ENCODE peak calls at places on chromosomes 3 and 15, in six cellular contexts. D is K562, R is transverse colon, K is neural progenitor cell, O is testis, Q is heart right ventricle. H is an unnamed sample.

GRCh38 chr3:4826237-4827100 is 152.8 kb upstream of the BHLHE40 start:
- DNase-seq in K (no peak), O (peak; percentile 82), R (peak; percentile 81), D (no peak), Q (peak; percentile 85), H (peak; percentile 94)

GRCh38 chr3:196677353-196677752 is 34.7 kb downstream of the CEP19 start:
- DNase-seq in O (no peak), Q (no peak), K (no peak), D (no peak), R (no peak), H (no peak)

GRCh38 chr3:30915782-30916181 is 21.3 kb upstream of the GADL1 start:
- DNase-seq in R (no peak), D (no peak), O (no peak), Q (no peak), K (no peak), H (no peak)

GRCh38 chr3:15983232-15983631 is 185.5 kb upstream of the ANKRD28 start:
- DNase-seq in Q (no peak), D (no peak), R (no peak), K (no peak), O (no peak), H (no peak)

GRCh38 chr15:65020419-65020818 is 9.0 kb downstream of the MTFMT start:
- DNase-seq in D (no peak), K (no peak), O (no peak), R (no peak), Q (no peak), H (no peak)

GRCh38 chr3:42443819-42444436 is 33.5 kb upstream of the LYZL4 start:
- DNase-seq in O (peak; percentile 88), D (peak; percentile 86), Q (peak; percentile 87), K (peak; percentile 93), R (peak; percentile 85), H (peak; percentile 87)

GRCh38 chr3:58575986-58576652 is 1.1 kb downstream of the FAM107A start:
- DNase-seq in R (no peak), K (no peak), D (no peak), Q (no peak), O (no peak), H (no peak)

GRCh38 chr3:174958671-174959328 is 99.7 kb downstream of the NAALADL2 start:
- DNase-seq in K (no peak), R (no peak), D (no peak), O (no peak), Q (no peak), H (no peak)

GRCh38 chr3:71486831-71487230 is 96.7 kb downstream of the FOXP1 start:
- DNase-seq in D (no peak), K (no peak), O (no peak), R (no peak), Q (no peak), H (no peak)

GRCh38 chr3:195764961-195765706 is 44.4 kb downstream of the MUC20 start:
- DNase-seq in Q (no peak), D (no peak), K (no peak), R (no peak), O (no peak), H (peak; percentile 71)

DNA sequence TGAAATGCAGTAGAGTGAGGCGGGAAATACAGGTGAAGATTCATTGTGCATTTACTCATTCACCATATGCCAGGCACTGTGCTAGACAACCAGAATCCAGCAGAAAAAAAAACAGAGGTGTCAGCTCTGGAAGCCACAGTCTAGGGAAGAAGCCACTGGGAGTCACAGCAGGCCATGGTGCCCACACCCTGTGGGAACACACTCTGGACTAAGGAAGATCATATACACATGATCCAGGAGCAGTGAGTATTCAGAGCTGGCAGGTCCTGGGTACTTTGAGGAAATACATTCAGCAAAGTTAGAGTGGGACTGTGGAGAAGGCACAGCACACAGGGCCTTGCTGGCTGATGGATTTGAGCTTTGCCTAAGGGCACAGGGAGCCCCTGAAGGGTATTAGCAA is 14.8 kb downstream of the FAM240A start:
- DNase-seq in R (no peak), D (no peak), K (no peak), Q (no peak), O (no peak), H (no peak)
- H3K27ac ChIP-seq in R (no peak overlapping the region), D (no peak overlapping the region), K (no peak overlapping the region), Q (no peak overlapping the region), O (no peak overlapping the region), H (no peak overlapping the region)

DNA sequence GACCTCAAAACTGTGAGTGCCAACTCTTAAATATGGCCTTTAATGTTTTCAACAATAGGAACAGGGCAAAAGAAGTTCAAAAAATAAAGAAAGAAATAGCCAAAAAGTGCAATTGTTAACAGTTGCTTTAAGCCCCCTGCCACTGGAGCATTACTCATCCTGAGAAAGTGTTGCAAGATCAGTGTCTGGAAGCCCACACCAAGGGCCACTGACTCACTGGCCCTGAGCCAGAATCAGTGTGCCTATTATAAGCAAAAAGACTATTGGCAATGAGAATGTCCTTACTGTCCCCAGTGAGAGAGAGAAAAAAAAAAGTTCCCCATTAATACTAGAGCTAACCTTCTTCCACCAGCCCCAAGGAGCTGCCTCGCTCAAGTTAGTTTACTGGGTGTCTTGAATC is 480.1 kb upstream of the ZNF385D start:
- DNase-seq in O (no peak), R (no peak), Q (no peak), K (no peak), D (no peak), H (no peak)
- H3K9me3 ChIP-seq in O (no peaks in the 10 kb centered on the region), R (no peaks in the 10 kb centered on the region), Q (no peaks in the 10 kb centered on the region), K (no peaks in the 10 kb centered on the region), D (peaks cover 5% of the 10 kb centered on the region), H (peaks cover 7% of the 10 kb centered on the region)

DNA sequence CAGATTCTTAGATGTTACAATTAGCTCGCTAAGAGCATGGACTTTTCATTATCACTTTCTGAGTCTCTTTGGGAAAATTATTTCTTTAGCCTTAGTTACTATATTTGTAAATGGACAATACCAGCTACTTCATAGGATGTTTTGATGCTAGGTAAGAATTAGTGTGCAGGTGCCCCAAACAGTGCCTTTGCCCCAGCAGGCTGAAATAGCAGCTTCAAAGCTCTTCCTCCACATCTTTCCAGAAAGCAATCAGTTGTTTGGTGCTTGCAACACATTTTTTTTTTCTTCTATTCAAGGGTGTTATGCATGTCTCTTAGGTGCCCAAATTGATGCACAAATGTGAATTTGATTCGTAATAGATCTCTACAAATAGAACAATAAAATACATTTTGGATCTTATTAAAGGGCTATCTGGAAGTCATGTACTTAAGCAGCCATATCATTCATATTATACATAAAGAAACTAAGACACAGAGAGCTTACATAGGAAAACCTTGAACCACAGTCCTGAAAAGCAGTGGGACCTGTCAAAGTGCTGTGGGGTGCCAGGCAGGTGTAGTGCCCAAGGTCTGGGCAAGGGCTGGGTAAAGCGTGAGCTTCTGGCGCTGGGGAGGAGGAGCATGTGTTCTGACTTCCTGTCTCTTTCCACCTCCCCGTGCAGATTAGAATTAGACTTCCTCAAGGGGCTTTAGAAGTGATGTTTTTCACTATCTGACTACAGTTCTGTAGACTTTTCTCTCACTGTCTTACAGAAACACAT is 62.9 kb downstream of the FNDC3B start:
- DNase-seq in D (no peak), K (no peak), R (peak; percentile 49), O (no peak), Q (no peak), H (no peak)
- H3K4me3 ChIP-seq in D (no peak overlapping the region), K (no peak overlapping the region), R (no peak overlapping the region), O (no peak overlapping the region), Q (no peak overlapping the region), H (no peak overlapping the region)

DNA sequence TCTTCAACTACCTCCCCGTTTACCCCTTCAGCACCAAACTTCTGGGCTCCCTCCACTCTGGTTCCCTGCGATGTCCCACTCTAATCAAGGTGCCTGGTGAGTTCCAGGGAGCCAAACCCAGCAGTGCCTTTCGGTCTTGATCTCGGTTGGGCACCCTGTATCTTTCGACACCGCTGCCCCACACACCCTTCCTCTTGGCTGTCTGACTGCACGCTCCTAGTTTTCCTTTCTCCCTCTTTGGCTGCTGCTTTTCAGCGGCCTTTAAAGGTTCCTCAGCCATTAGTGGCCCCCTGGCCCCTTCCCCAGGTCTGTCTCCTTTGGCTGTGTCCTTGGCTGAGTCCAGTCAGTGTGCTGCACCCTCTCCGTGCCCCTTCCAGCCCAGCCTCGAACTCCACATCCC is 784 bp downstream of the TTLL3 start:
- DNase-seq in Q (no peak), K (no peak), D (no peak), O (no peak), R (no peak), H (no peak)
- H3K27ac ChIP-seq in Q (peak overlapping the region; percentile 96), K (no peak overlapping the region), D (no peak overlapping the region), O (peak overlapping the region; percentile 91), R (peak overlapping the region; percentile 98), H (no peak overlapping the region)

DNA sequence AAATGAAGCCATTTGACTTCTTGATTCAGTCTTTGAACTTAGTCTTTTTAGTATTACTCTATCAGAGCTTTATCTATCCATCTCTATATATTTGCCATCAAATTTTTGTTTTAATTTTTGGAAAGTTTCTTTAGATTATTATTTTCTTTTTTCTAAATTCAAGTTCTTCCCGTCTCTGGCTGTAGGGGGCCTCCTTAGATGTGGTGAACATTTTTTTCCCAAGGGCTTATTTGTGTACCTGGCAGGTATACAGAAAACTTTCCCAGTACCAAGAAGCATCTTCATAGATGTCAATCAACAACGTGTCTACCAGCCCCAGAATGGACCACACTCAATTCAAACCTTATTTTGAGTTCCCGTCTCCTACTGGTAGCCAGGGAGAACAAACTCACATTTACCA is 486.8 kb upstream of the CNTN4 start:
- DNase-seq in Q (no peak), D (no peak), R (no peak), O (no peak), K (no peak), H (no peak)
- H3K9me3 ChIP-seq in Q (no peaks in the 10 kb centered on the region), D (no peaks in the 10 kb centered on the region), R (no peaks in the 10 kb centered on the region), O (no peaks in the 10 kb centered on the region), K (no peaks in the 10 kb centered on the region), H (no peaks in the 10 kb centered on the region)

DNA sequence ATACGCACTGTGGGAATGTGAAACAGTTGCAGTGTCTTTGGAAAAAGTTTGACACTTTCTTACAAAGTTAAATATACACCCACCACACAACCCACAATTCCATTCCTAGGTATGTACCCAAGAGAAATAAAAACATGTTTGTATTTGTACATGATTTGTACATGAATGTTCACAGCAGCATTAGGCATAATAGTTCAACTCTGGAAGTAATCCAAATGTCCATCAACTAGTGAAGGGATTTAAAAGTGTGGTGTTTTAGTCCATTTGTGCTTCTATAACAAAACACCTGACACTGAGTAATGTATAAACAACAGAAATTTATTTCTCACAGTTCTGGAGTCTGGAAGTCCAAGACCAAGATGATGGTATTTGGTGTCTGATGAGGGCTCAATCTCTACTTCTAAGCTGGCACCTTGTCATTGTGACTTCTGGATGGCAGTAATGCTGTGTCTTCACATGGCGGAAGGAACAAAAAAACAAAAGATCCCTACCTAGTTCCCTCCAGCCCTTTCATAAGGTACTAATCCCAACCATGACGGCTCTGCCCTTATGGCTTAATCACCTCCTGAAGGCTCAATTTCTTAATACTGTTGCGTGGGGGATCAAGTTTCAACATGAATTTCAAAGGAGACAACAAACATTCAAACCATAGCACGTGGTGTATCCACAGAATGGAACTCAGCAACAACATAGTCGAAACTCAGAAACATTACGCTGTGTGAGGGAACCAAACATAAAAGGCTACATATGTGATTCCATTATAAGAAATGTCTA is 120.5 kb downstream of the AQP9 start:
- DNase-seq in R (no peak), K (no peak), O (no peak), D (no peak), Q (no peak), H (no peak)
- H3K4me3 ChIP-seq in R (no peak overlapping the region), K (no peak overlapping the region), O (no peak overlapping the region), D (no peak overlapping the region), Q (no peak overlapping the region), H (no peak overlapping the region)

DNA sequence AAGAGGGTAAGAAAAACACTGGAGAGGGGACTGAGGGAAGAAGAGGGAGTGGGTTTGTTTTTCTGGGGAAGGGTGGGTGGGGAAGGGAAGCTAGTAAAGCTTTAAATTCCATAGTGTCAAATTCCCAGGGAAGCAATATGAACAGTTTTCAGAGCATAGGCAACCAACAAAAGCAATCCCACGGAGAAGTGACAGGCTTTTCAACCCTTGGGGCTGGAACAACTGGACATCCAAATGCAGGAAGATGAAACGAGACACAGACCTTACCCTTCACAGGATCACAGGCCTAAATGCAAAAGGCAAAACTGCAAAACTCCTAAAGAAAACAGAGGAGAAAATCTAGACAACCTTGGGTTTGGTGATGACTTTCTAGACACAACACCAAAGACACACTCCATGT is 61.7 kb downstream of the CHSY1 start:
- DNase-seq in K (no peak), O (no peak), R (no peak), Q (no peak), D (no peak), H (no peak)
- H3K27ac ChIP-seq in K (no peak overlapping the region), O (peak overlapping the region; percentile 87), R (peak overlapping the region; percentile 66), Q (peak overlapping the region; percentile 96), D (no peak overlapping the region), H (no peak overlapping the region)

H was measured in aorta.